ENCODE peak calls at places on chromosomes 11 and 22, in four cellular contexts. T is esophagus squamous epithelium; A is activated CD4-positive, alpha-beta T cell treated with anti-CD3 and anti-CD28 coated beads, Interleukin-2, amount 50 U/mL, for 48 hours; N is left ventricle myocardium inferior. Q is an unnamed sample.
A peak's percentile ranks its signal among the peaks of the same experiment; 100 is the strongest.

GRCh38 chr22:41542224-41542623 is 2.0 kb downstream of the POLR3H start:
- DNase-seq in T (no peak), A (no peak), N (no peak), Q (no peak)

GRCh38 chr11:94139421-94139820 is 10.8 kb downstream of the PANX1 start:
- DNase-seq in T (no peak), N (no peak), A (no peak), Q (no peak)

GRCh38 chr11:115672999-115673411 is 168.8 kb upstream of the CADM1 start:
- DNase-seq in A (no peak), N (peak; percentile 30), T (no peak), Q (peak; percentile 44)

GRCh38 chr22:34236527-34236926 is 316.3 kb upstream of the LARGE1 start:
- DNase-seq in T (no peak), A (no peak), N (peak; percentile 63), Q (no peak)

GRCh38 chr22:19658057-19658966 is 56.0 kb upstream of the SEPTIN5 start:
- DNase-seq in A (no peak), N (no peak), T (no peak), Q (no peak)

GRCh38 chr11:83819936-83820549 is 533.9 kb upstream of the CCDC90B start:
- DNase-seq in T (no peak), N (no peak), A (no peak), Q (peak; percentile 37)

GRCh38 chr22:44538071-44538470 is 40.0 kb upstream of the RTL6 start:
- DNase-seq in N (no peak), T (no peak), A (no peak), Q (no peak)

GRCh38 chr11:110381214-110381613 is 48.5 kb upstream of the FDX1 start:
- DNase-seq in N (no peak), A (no peak), T (no peak), Q (no peak)

GRCh38 chr22:43389227-43389836 is 22.5 kb upstream of the MPPED1 start:
- DNase-seq in T (no peak), N (no peak), A (no peak), Q (no peak)

GRCh38 chr11:74269161-74269809 is 42.2 kb downstream of the P4HA3 start:
- DNase-seq in T (no peak), A (peak; percentile 7), N (no peak), Q (no peak)

GRCh38 chr22:46122511-46122971 is 27.8 kb upstream of the PPARA start:
- DNase-seq in N (peak; percentile 75), T (no peak), A (peak; percentile 82), Q (peak; percentile 84)

GRCh38 chr11:12376259-12376971 is 956 bp upstream of the PARVA start:
- DNase-seq in T (no peak), A (no peak), N (peak; percentile 50), Q (peak; percentile 47)

GRCh38 chr22:49263101-49263500 is 564.6 kb downstream of the BRD1 start:
- DNase-seq in A (no peak), N (no peak), T (no peak), Q (no peak)

GRCh38 chr11:9850224-9850895 is 186.5 kb downstream of the SWAP70 start:
- DNase-seq in A (no peak), N (no peak), T (no peak), Q (no peak)

GRCh38 chr22:37472418-37473006 is 13.7 kb downstream of the MFNG start:
- DNase-seq in A (peak; percentile 37), T (no peak), N (no peak), Q (no peak)

GRCh38 chr11:43579171-43579918 is 101.2 kb upstream of the HSD17B12 start:
- DNase-seq in A (peak; percentile 53), T (no peak), N (no peak), Q (peak; percentile 57)

GRCh38 chr11:135008001-135008405 is 596.0 kb upstream of the B3GAT1 start:
- DNase-seq in N (no peak), T (no peak), A (no peak), Q (no peak)

GRCh38 chr11:133219543-133219942 is 312.8 kb downstream of the OPCML start:
- DNase-seq in N (no peak), A (no peak), T (no peak), Q (no peak)

GRCh38 chr11:60111793-60112192 is 23.3 kb downstream of the MS4A2 start:
- DNase-seq in N (no peak), T (no peak), A (no peak), Q (peak; percentile 71)

GRCh38 chr22:28279888-28280287 is 360.8 kb upstream of the PITPNB start:
- DNase-seq in N (no peak), A (no peak), T (no peak), Q (no peak)

GRCh38 chr11:20596629-20597129 is 2.7 kb upstream of the SLC6A5 start:
- DNase-seq in A (no peak), T (no peak), N (no peak), Q (no peak)

GRCh38 chr11:119480375-119481020 is 57.5 kb upstream of the THY1 start:
- DNase-seq in N (no peak), A (no peak), T (no peak), Q (no peak)

GRCh38 chr11:3090096-3090901 is 33.1 kb upstream of the CARS1 start:
- DNase-seq in N (no peak), A (no peak), T (no peak), Q (no peak)

GRCh38 chr11:6703247-6704063 is 20.3 kb upstream of the MRPL17 start:
- DNase-seq in N (peak; percentile 26), T (no peak), A (no peak), Q (peak; percentile 52)

GRCh38 chr22:19477321-19478085 is 1.5 kb downstream of the UFD1 start:
- DNase-seq in A (no peak), T (no peak), N (no peak), Q (no peak)

GRCh38 chr11:1153951-1154487 is 3.7 kb upstream of the MUC5AC start:
- DNase-seq in N (no peak), A (no peak), T (no peak), Q (peak; percentile 11)

GRCh38 chr22:48265000-48265625 is 1502.7 kb downstream of the TBC1D22A start:
- DNase-seq in A (no peak), N (no peak), T (no peak), Q (no peak)

GRCh38 chr22:39207141-39208012 is 37.4 kb downstream of the PDGFB start:
- DNase-seq in T (no peak), A (no peak), N (no peak), Q (no peak)